ENCODE peak calls at places on chromosomes 2 and 18, in ten cellular contexts. Z is stimulated activated CD4-positive, alpha-beta T cell treated with anti-CD3 and anti-CD28 coated beads, Interleukin-4, amount 100 ng/mL, for 48 hours; H is stimulated activated naive CD8-positive, alpha-beta T cell treated with anti-CD3 and anti-CD28 coated beads, Interleukin-15, Interleukin-2, amounts not matched to agents 100 U/mL and 50 U/mL, for 24 hours; R is glutamatergic neuron; Y is H54; U is MM.1S; O is NCI-H2107; S is D721Med; N is AG04449; T is fibroblast of the conjunctiva. K is an unnamed sample.

GRCh38 chr2:216013080-216013909 is at the start of gene MREG:
- DNase-seq in Z (peak), H (peak), R (peak), Y (peak), U (peak), O (peak), S (peak), N (no peak), T (peak), K (no peak)

GRCh38 chr2:79369127-79369526 is 143.7 kb upstream of the CTNNA2 start:
- DNase-seq in Z (no peak), H (no peak), R (no peak), Y (no peak), U (no peak), O (no peak), S (no peak), N (no peak), T (no peak), K (no peak)

GRCh38 chr2:235048549-235048948 is 96.7 kb downstream of the SH3BP4 start:
- DNase-seq in Z (no peak), H (no peak), R (no peak), Y (no peak), U (no peak), O (no peak), S (no peak), N (no peak), T (no peak), K (no peak)

GRCh38 chr2:231512222-231512621 is 18.0 kb downstream of the NMUR1 start:
- DNase-seq in Z (no peak), H (no peak), R (no peak), Y (no peak), U (no peak), O (no peak), S (no peak), N (no peak), T (no peak), K (no peak)

GRCh38 chr2:38108907-38109731 is 33.2 kb upstream of the CYP1B1 start:
- DNase-seq in Z (no peak), H (no peak), R (no peak), Y (no peak), U (no peak), O (no peak), S (no peak), N (no peak), T (no peak), K (no peak)

GRCh38 chr2:227761734-227762476 is 16.2 kb downstream of the SCYGR8 start:
- DNase-seq in Z (no peak), H (no peak), R (no peak), Y (no peak), U (no peak), O (no peak), S (no peak), N (peak), T (no peak), K (no peak)

GRCh38 chr18:48028716-48029115 is 98.3 kb upstream of the SMAD2 start:
- DNase-seq in Z (no peak), H (no peak), R (no peak), Y (no peak), U (no peak), O (no peak), S (no peak), N (no peak), T (no peak), K (no peak)

GRCh38 chr2:141522702-141523101 is 608.1 kb downstream of the LRP1B start:
- DNase-seq in Z (no peak), H (no peak), R (no peak), Y (no peak), U (no peak), O (no peak), S (no peak), N (no peak), T (no peak), K (no peak)

GRCh38 chr2:231047270-231047921 is 9.3 kb upstream of the PSMD1 start:
- DNase-seq in Z (no peak), H (no peak), R (no peak), Y (no peak), U (no peak), O (no peak), S (no peak), N (no peak), T (no peak), K (no peak)

GRCh38 chr2:119288576-119288975 is 64.9 kb downstream of the STEAP3 start:
- DNase-seq in Z (no peak), H (no peak), R (no peak), Y (no peak), U (no peak), O (no peak), S (no peak), N (no peak), T (no peak), K (no peak)

GRCh38 chr2:57549642-57550102 is 496.9 kb upstream of the VRK2 start:
- DNase-seq in Z (no peak), H (no peak), R (no peak), Y (no peak), U (peak), O (peak), S (no peak), N (no peak), T (no peak), K (no peak)

GRCh38 chr18:76405761-76406356 is 89.2 kb downstream of the ZNF516 start:
- DNase-seq in Z (peak), H (peak), R (peak), Y (no peak), U (peak), O (no peak), S (no peak), N (no peak), T (peak), K (no peak)

GRCh38 chr2:150358468-150358807 is 129.0 kb downstream of the RND3 start:
- DNase-seq in Z (no peak), H (no peak), R (no peak), Y (no peak), U (no peak), O (no peak), S (no peak), N (no peak), T (no peak), K (no peak)

GRCh38 chr2:196913691-196914090 is 12.8 kb downstream of the PGAP1 start:
- DNase-seq in Z (no peak), H (no peak), R (no peak), Y (no peak), U (no peak), O (no peak), S (no peak), N (no peak), T (no peak), K (no peak)

GRCh38 chr2:138321458-138321857 is 180.1 kb upstream of the SPOPL start:
- DNase-seq in Z (no peak), H (no peak), R (no peak), Y (no peak), U (no peak), O (peak), S (no peak), N (no peak), T (no peak), K (no peak)

GRCh38 chr2:235638541-235639192 is 144.8 kb downstream of the AGAP1 start:
- DNase-seq in Z (no peak), H (no peak), R (no peak), Y (no peak), U (no peak), O (no peak), S (no peak), N (no peak), T (no peak), K (no peak)

GRCh38 chr2:30072250-30072842 is 74.5 kb upstream of the YPEL5 start:
- DNase-seq in Z (peak), H (peak), R (peak), Y (peak), U (peak), O (peak), S (peak), N (no peak), T (peak), K (peak)

GRCh38 chr2:45331034-45331786 is 279.9 kb downstream of the SRBD1 start:
- DNase-seq in Z (no peak), H (no peak), R (no peak), Y (no peak), U (no peak), O (no peak), S (no peak), N (no peak), T (no peak), K (no peak)

GRCh38 chr18:75455249-75456183 is 28.0 kb upstream of the SMIM21 start:
- DNase-seq in Z (no peak), H (peak), R (peak), Y (no peak), U (no peak), O (no peak), S (no peak), N (no peak), T (no peak), K (no peak)

GRCh38 chr2:238667008-238667407 is 180.9 kb upstream of the TWIST2 start:
- DNase-seq in Z (no peak), H (no peak), R (no peak), Y (no peak), U (no peak), O (no peak), S (no peak), N (no peak), T (peak), K (no peak)

GRCh38 chr2:79855264-79856006 is 342.6 kb downstream of the CTNNA2 start:
- DNase-seq in Z (no peak), H (no peak), R (peak), Y (no peak), U (no peak), O (no peak), S (peak), N (no peak), T (no peak), K (no peak)

GRCh38 chr18:5817821-5818220 is 77.5 kb downstream of the TMEM200C start:
- DNase-seq in Z (no peak), H (no peak), R (no peak), Y (no peak), U (no peak), O (no peak), S (no peak), N (no peak), T (no peak), K (no peak)

GRCh38 chr2:65486282-65486681 is 53.9 kb upstream of the SPRED2 start:
- DNase-seq in Z (no peak), H (no peak), R (no peak), Y (no peak), U (no peak), O (no peak), S (no peak), N (no peak), T (no peak), K (no peak)

GRCh38 chr2:241702405-241703127 is 727 bp downstream of the ING5 start:
- DNase-seq in Z (peak), H (peak), R (peak), Y (peak), U (peak), O (peak), S (no peak), N (no peak), T (peak), K (peak)

GRCh38 chr18:2304378-2305175 is 266.7 kb downstream of the METTL4 start:
- DNase-seq in Z (no peak), H (no peak), R (no peak), Y (peak), U (no peak), O (no peak), S (no peak), N (no peak), T (no peak), K (peak)

GRCh38 chr18:445090-445489 is 55.4 kb downstream of the COLEC12 start:
- DNase-seq in Z (no peak), H (no peak), R (no peak), Y (no peak), U (no peak), O (no peak), S (no peak), N (no peak), T (no peak), K (no peak)

GRCh38 chr2:240590681-240591111 is 4.2 kb downstream of the CAPN10 start:
- DNase-seq in Z (no peak), H (no peak), R (no peak), Y (no peak), U (no peak), O (no peak), S (no peak), N (no peak), T (no peak), K (no peak)

GRCh38 chr2:182368446-182368845 is 58.4 kb downstream of the PDE1A start:
- DNase-seq in Z (no peak), H (no peak), R (no peak), Y (no peak), U (no peak), O (no peak), S (no peak), N (no peak), T (peak), K (no peak)

GRCh38 chr18:3623769-3624545 is 174.0 kb downstream of the TGIF1 start:
- DNase-seq in Z (no peak), H (peak), R (peak), Y (peak), U (no peak), O (no peak), S (no peak), N (peak), T (peak), K (peak)

GRCh38 chr2:110157153-110157793 is 41.7 kb upstream of the MALL start:
- DNase-seq in Z (no peak), H (no peak), R (no peak), Y (peak), U (peak), O (peak), S (no peak), N (peak), T (peak), K (peak)

GRCh38 chr2:238487652-238488346 is 61.1 kb downstream of the ASB1 start:
- DNase-seq in Z (no peak), H (no peak), R (no peak), Y (no peak), U (no peak), O (no peak), S (no peak), N (no peak), T (no peak), K (no peak)

GRCh38 chr2:185145316-185146121 is 547.2 kb downstream of the ZNF804A start:
- DNase-seq in Z (no peak), H (no peak), R (no peak), Y (no peak), U (no peak), O (peak), S (no peak), N (no peak), T (no peak), K (no peak)

GRCh38 chr18:8949206-8949605 is 153.3 kb upstream of the NDUFV2 start:
- DNase-seq in Z (no peak), H (no peak), R (peak), Y (no peak), U (no peak), O (no peak), S (no peak), N (no peak), T (no peak), K (no peak)

GRCh38 chr2:191171708-191172355 is 21.0 kb upstream of the STAT4 start:
- DNase-seq in Z (no peak), H (no peak), R (no peak), Y (no peak), U (no peak), O (no peak), S (no peak), N (peak), T (peak), K (peak)

GRCh38 chr2:8244634-8245033 is 437.2 kb upstream of the ID2 start:
- DNase-seq in Z (no peak), H (no peak), R (no peak), Y (no peak), U (no peak), O (no peak), S (no peak), N (no peak), T (no peak), K (no peak)

GRCh38 chr2:19504400-19505198 is 146.2 kb upstream of the OSR1 start:
- DNase-seq in Z (no peak), H (no peak), R (no peak), Y (no peak), U (no peak), O (no peak), S (no peak), N (no peak), T (no peak), K (no peak)